ENCODE peak calls at places on chromosome 22, in four cellular contexts. C is HepG2, U is K562, P is GM12878. F is an unnamed sample.
A peak's percentile ranks its signal among the peaks of the same experiment; 100 is the strongest.

GRCh38 chr22:32080904-32081303 is 37.8 kb downstream of the SLC5A1 start:
- DNase-seq in U (peak; percentile 24), C (peak; percentile 47), P (peak; percentile 7), F (no peak)

GRCh38 chr22:17434856-17435255 is 65.6 kb downstream of the CECR2 start:
- DNase-seq in P (no peak), C (no peak), U (no peak), F (no peak)

GRCh38 chr22:27719535-27720227 is 81.9 kb downstream of the MN1 start:
- DNase-seq in U (peak; percentile 61), C (peak; percentile 40), P (no peak), F (no peak)

GRCh38 chr22:29442976-29443375 is 4.6 kb downstream of the RFPL1 start:
- DNase-seq in U (no peak), C (no peak), P (no peak), F (no peak)

GRCh38 chr22:17549655-17550054 is 13.6 kb upstream of the SLC25A18 start:
- DNase-seq in P (no peak), U (no peak), C (no peak), F (no peak)

GRCh38 chr22:26894766-26895485 is 237.5 kb downstream of the MIAT start:
- DNase-seq in C (peak; percentile 37), P (no peak), U (no peak), F (peak; percentile 17)

GRCh38 chr22:20945578-20945934 is 21.5 kb upstream of the AIFM3 start:
- DNase-seq in C (no peak), U (no peak), P (no peak), F (no peak)

GRCh38 chr22:29344137-29344536 is 28.6 kb upstream of the RASL10A start:
- DNase-seq in P (no peak), C (peak; percentile 12), U (no peak), F (no peak)

GRCh38 chr22:44427506-44428470 is 70.2 kb downstream of the RTL6 start:
- DNase-seq in P (no peak), C (no peak), U (no peak), F (no peak)

GRCh38 chr22:33076368-33076767 is 18.2 kb upstream of the SYN3 start:
- DNase-seq in P (no peak), U (no peak), C (no peak), F (no peak)

GRCh38 chr22:27105142-27106025 is 448.0 kb downstream of the MIAT start:
- DNase-seq in P (no peak), C (no peak), U (no peak), F (no peak)

GRCh38 chr22:21718492-21718891 is 17.1 kb downstream of the YPEL1 start:
- DNase-seq in C (no peak), U (peak; percentile 42), P (no peak), F (no peak)

GRCh38 chr22:48683640-48684039 is 1144.0 kb downstream of the BRD1 start:
- DNase-seq in P (no peak), C (no peak), U (no peak), F (no peak)

GRCh38 chr22:24400726-24401596 is 26.4 kb upstream of the ADORA2A start:
- DNase-seq in P (peak; percentile 53), C (no peak), U (no peak), F (no peak)

GRCh38 chr22:22584722-22585121 is 25.7 kb upstream of the PRAME start:
- DNase-seq in U (no peak), C (no peak), P (no peak), F (no peak)

GRCh38 chr22:39528681-39529486 is 3.7 kb downstream of the RPS19BP1 start:
- DNase-seq in P (peak; percentile 73), U (peak; percentile 54), C (peak; percentile 80), F (peak; percentile 92)

GRCh38 chr22:22080270-22080669 is 97.7 kb upstream of the TOP3B start:
- DNase-seq in U (no peak), C (no peak), P (no peak), F (no peak)

GRCh38 chr22:38221908-38222796 is 20.4 kb downstream of the MAFF start:
- DNase-seq in U (no peak), C (no peak), P (no peak), F (no peak)
- TF ChIP-seq BRCA1 in U (no peak), C (no peak), P (no peak), F (no peak)

GRCh38 chr22:45961679-45962430 is 15.1 kb downstream of the WNT7B start:
- DNase-seq in P (no peak), C (no peak), U (no peak), F (no peak)
- TF ChIP-seq TAF1 in P (no peak), C (no peak), U (no peak), F (no peak)

GRCh38 chr22:50315289-50316113 is 8.1 kb upstream of the PLXNB2 start:
- DNase-seq in P (no peak), C (no peak), U (no peak), F (no peak)

GRCh38 chr22:50318356-50318697 is 8.5 kb downstream of the DENND6B start:
- DNase-seq in P (no peak), C (no peak), U (no peak), F (no peak)

GRCh38 chr22:50317674-50318073 is 9.1 kb downstream of the DENND6B start:
- DNase-seq in U (no peak), P (no peak), C (no peak), F (no peak)

GRCh38 chr22:50316114-50317065 is 8.9 kb upstream of the PLXNB2 start:
- DNase-seq in U (no peak), P (no peak), C (no peak), F (no peak)

GRCh38 chr22:50317178-50317577 is 9.6 kb downstream of the DENND6B start:
- DNase-seq in C (no peak), P (no peak), U (no peak), F (no peak)
- TF ChIP-seq BRCA1 in C (no peak), P (no peak), U (no peak), F (no peak)

GRCh38 chr22:30880181-30880601 is 88.4 kb downstream of the MORC2 start:
- DNase-seq in C (no peak), P (no peak), U (no peak), F (no peak)

GRCh38 chr22:30882181-30882771 is 86.3 kb downstream of the MORC2 start:
- DNase-seq in P (no peak), C (no peak), U (no peak), F (no peak)

GRCh38 chr22:30880847-30881246 is 87.7 kb downstream of the MORC2 start:
- DNase-seq in C (no peak), U (no peak), P (no peak), F (no peak)

GRCh38 chr22:30882974-30883533 is 85.5 kb downstream of the MORC2 start:
- DNase-seq in U (peak; percentile 29), C (no peak), P (no peak), F (no peak)

DNA sequence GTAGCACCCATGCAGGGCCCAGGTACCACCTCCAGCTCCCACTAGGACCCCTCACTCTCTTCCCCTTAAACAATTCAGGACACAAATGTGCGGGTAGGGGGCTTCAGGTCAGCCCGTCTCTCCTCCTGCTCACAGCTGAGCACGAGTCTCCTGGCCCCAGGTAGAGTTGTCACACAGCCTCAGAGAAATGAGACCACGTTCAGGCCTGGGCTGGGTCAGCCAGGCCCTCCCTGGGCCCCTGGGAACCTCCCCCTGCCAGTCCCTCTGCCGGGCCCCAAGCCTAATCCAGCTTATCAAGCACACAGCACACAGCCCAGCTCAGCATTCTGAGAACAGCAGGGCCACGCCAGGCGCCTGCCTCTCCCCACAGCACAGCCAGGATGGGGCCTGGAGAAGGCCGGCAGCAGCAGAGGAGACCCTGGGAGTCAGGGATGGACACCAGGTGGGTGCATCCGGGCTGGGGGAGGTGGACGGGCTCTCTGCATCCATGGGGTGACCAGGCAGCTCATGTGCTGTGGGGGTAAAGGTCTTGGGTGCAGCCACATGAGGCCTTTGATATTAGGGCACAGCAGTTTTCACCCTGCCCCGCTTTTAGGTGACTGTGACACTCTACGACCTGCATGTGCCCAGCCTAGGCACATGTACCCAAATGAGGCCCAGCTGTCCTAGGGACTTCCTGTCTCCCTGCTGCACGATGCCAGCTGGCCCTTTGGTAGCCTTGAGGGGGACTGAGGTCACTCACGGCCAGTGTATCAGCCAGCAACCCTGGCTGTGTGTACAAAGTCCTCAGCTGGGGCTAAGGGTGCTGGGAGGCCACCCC is 87.0 kb downstream of the MORC2 start:
- DNase-seq in U (peak; percentile 79), C (peak; percentile 46), P (no peak), F (no peak)
- TF ChIP-seq TAF1 in U (peak; percentile 65), C (no peak), P (no peak), F (no peak)

DNA sequence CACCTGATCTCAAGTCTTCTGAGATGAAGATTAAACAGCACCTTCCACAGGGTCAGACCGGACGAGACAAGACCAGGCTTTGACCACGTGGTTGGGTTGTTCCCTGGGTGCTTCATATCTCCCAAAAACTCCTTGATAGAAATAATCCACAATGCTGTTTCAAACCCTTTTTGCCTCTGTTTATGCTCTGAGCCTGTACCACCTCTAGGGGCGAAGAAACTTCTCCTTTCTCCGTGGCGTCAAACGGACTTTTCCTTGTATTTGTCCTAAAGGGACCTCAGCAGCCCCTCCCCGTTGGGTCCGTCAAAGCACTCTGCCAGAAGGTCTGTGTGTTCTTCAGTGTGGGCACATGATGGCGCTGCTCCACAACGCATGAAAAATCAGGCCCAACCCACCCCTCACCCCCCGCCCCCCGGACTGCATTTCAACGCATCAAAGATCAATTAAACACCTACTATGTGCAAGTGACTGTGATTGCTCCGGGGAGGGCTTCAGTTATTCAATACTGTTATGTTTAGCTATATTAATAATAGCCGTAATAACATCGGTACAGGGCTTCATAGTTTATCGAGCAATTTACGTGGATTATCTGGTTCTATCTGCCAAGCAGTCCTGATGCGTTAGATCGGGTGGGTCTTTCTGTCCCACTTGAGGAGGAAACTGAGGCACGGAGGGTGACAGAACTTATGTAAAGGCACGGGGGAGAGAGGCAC is 17.3 kb upstream of the EIF3D start:
- DNase-seq in P (no peak), C (peak; percentile 48), U (peak; percentile 79), F (peak; percentile 65)
- TF ChIP-seq BRCA1 in P (no peak), C (no peak), U (no peak), F (no peak)

GRCh38 chr22:37472418-37473006 is 13.7 kb downstream of the MFNG start:
- DNase-seq in P (no peak), C (peak; percentile 46), U (peak; percentile 56), F (peak; percentile 83)
- TF ChIP-seq TAF1 in P (no peak), C (no peak), U (no peak), F (no peak)

GRCh38 chr22:46905834-46906233 is 143.4 kb downstream of the TBC1D22A start:
- DNase-seq in U (no peak), C (no peak), P (no peak), F (no peak)
- TF ChIP-seq BRCA1 in U (no peak), C (no peak), P (no peak), F (no peak)

DNA sequence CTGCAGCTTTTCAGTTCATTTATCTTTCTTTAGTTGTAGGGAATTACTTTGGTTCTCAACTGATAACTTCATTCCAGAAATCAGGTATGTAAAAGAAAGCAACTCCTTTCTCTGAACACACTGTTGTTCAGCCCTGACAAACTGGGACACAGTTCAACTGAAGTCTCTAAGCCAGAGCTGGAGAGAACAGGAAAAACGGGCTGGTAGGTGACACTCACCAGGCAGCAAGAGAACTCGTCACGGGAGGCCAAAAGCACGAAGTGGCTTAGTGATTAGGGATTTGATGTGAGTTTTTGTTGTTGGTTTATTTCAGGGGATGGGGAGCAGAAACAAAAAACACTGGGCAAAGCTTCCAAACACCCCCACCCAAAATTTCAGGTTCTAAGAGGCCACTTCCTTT is 54.1 kb downstream of the MYH9 start:
- DNase-seq in C (no peak), U (no peak), P (no peak), F (no peak)
- TF ChIP-seq TAF1 in C (no peak), U (no peak), P (no peak), F (no peak)